ENCODE peak calls at places on chromosomes 4 and X, in five cellular contexts. Q, D, Z, T and L are unnamed samples.

GRCh38 chr4:47469951-47470350 is 6.4 kb upstream of the COMMD8 start:
- DNase-seq in Q (peak; percentile 73), D (no peak), Z (no peak), T (no peak), L (no peak)

GRCh38 chrX:2878563-2878962 is 49.8 kb downstream of the GYG2 start:
- DNase-seq in Q (no peak), D (no peak), Z (no peak), T (no peak), L (no peak)

GRCh38 chr4:146445198-146446150 is 76.3 kb downstream of the SLC10A7 start:
- DNase-seq in Q (no peak), D (no peak), Z (no peak), T (no peak), L (no peak)

GRCh38 chr4:154490589-154491340 is 834 bp downstream of the DCHS2 start:
- DNase-seq in Q (peak; percentile 10), D (peak; percentile 21), Z (peak; percentile 15), T (no peak), L (peak; percentile 53)

GRCh38 chr4:33060873-33061542 is 2340.8 kb downstream of the PCDH7 start:
- DNase-seq in Q (peak; percentile 55), D (no peak), Z (peak; percentile 27), T (peak; percentile 3), L (peak; percentile 7)

GRCh38 chrX:26783512-26784225 is 567.7 kb downstream of the MAGEB5 start:
- DNase-seq in Q (peak; percentile 41), D (no peak), Z (peak; percentile 14), T (peak; percentile 2), L (no peak)

GRCh38 chr4:121728798-121729226 is 32.0 kb upstream of the ANXA5 start:
- DNase-seq in Q (peak; percentile 72), D (no peak), Z (no peak), T (no peak), L (no peak)

GRCh38 chrX:130085551-130085986 is 24.7 kb downstream of the ELF4 start:
- DNase-seq in Q (no peak), D (no peak), Z (no peak), T (peak; percentile 24), L (no peak)